ENCODE peak calls at places on chromosomes 1 and 21, in seven cellular contexts. One of them, this sample, is unnamed.
A peak's percentile ranks its signal among the peaks of the same experiment; 100 is the strongest.

GRCh38 chr1:27438621-27439061 is 46.2 kb downstream of the GPR3 start:
- DNase-seq in NCI-H1694 treated with DMSO at 0.1 percent for 48 hours: no peak
- DNase-seq in COR-L47: no peak
- DNase-seq in LoVo: no peak
- DNase-seq in Kasumi-1: peak; percentile 42
- DNase-seq in heart right ventricle: no peak
- DNase-seq in NCI-H1092: no peak
- DNase-seq in this sample: no peak

GRCh38 chr1:246343251-246343650 is 163.8 kb downstream of the SMYD3 start:
- DNase-seq in NCI-H1092: no peak
- DNase-seq in COR-L47: no peak
- DNase-seq in heart right ventricle: no peak
- DNase-seq in Kasumi-1: no peak
- DNase-seq in NCI-H1694 treated with DMSO at 0.1 percent for 48 hours: no peak
- DNase-seq in LoVo: no peak
- DNase-seq in this sample: no peak

GRCh38 chr1:114587203-114587991 is 6.0 kb upstream of the BCAS2 start:
- DNase-seq in heart right ventricle: no peak
- DNase-seq in NCI-H1694 treated with DMSO at 0.1 percent for 48 hours: no peak
- DNase-seq in COR-L47: no peak
- DNase-seq in Kasumi-1: no peak
- DNase-seq in LoVo: no peak
- DNase-seq in NCI-H1092: no peak
- DNase-seq in this sample: no peak

GRCh38 chr21:29477941-29478340 is 179.2 kb downstream of the BACH1 start:
- DNase-seq in LoVo: no peak
- DNase-seq in COR-L47: no peak
- DNase-seq in NCI-H1694 treated with DMSO at 0.1 percent for 48 hours: no peak
- DNase-seq in Kasumi-1: no peak
- DNase-seq in NCI-H1092: no peak
- DNase-seq in heart right ventricle: no peak
- DNase-seq in this sample: no peak

GRCh38 chr1:180863158-180863775 is 49.4 kb upstream of the KIAA1614 start:
- DNase-seq in LoVo: peak; percentile 52
- DNase-seq in heart right ventricle: peak; percentile 24
- DNase-seq in COR-L47: peak; percentile 35
- DNase-seq in NCI-H1092: peak; percentile 47
- DNase-seq in Kasumi-1: peak; percentile 45
- DNase-seq in NCI-H1694 treated with DMSO at 0.1 percent for 48 hours: peak; percentile 56
- DNase-seq in this sample: peak; percentile 46

GRCh38 chr1:13965770-13966398 is 265.9 kb downstream of the PRDM2 start:
- DNase-seq in heart right ventricle: peak; percentile 41
- DNase-seq in LoVo: peak; percentile 22
- DNase-seq in NCI-H1092: peak; percentile 73
- DNase-seq in Kasumi-1: peak; percentile 22
- DNase-seq in COR-L47: peak; percentile 48
- DNase-seq in NCI-H1694 treated with DMSO at 0.1 percent for 48 hours: peak; percentile 32
- DNase-seq in this sample: peak; percentile 50

GRCh38 chr1:51439053-51439452 is 80.0 kb downstream of the EPS15 start:
- DNase-seq in heart right ventricle: no peak
- DNase-seq in NCI-H1092: no peak
- DNase-seq in LoVo: no peak
- DNase-seq in COR-L47: no peak
- DNase-seq in Kasumi-1: no peak
- DNase-seq in NCI-H1694 treated with DMSO at 0.1 percent for 48 hours: no peak
- DNase-seq in this sample: no peak

GRCh38 chr21:37564924-37565529 is 198.5 kb downstream of the DYRK1A start:
- DNase-seq in NCI-H1092: peak; percentile 22
- DNase-seq in COR-L47: peak; percentile 27
- DNase-seq in LoVo: peak; percentile 9
- DNase-seq in NCI-H1694 treated with DMSO at 0.1 percent for 48 hours: no peak
- DNase-seq in Kasumi-1: peak; percentile 3
- DNase-seq in heart right ventricle: no peak
- DNase-seq in this sample: no peak

GRCh38 chr1:11281518-11282331 is 8.7 kb downstream of the UBIAD1 start:
- DNase-seq in NCI-H1694 treated with DMSO at 0.1 percent for 48 hours: no peak
- DNase-seq in Kasumi-1: no peak
- DNase-seq in NCI-H1092: no peak
- DNase-seq in heart right ventricle: no peak
- DNase-seq in LoVo: no peak
- DNase-seq in COR-L47: no peak
- DNase-seq in this sample: no peak

GRCh38 chr1:7993593-7994479 is 32.3 kb downstream of the ERRFI1 start:
- DNase-seq in heart right ventricle: no peak
- DNase-seq in NCI-H1092: no peak
- DNase-seq in Kasumi-1: no peak
- DNase-seq in COR-L47: no peak
- DNase-seq in NCI-H1694 treated with DMSO at 0.1 percent for 48 hours: no peak
- DNase-seq in LoVo: no peak
- DNase-seq in this sample: no peak

GRCh38 chr1:70442486-70442885 is 31.4 kb downstream of the CTH start:
- DNase-seq in NCI-H1694 treated with DMSO at 0.1 percent for 48 hours: no peak
- DNase-seq in LoVo: no peak
- DNase-seq in NCI-H1092: no peak
- DNase-seq in heart right ventricle: no peak
- DNase-seq in COR-L47: no peak
- DNase-seq in Kasumi-1: no peak
- DNase-seq in this sample: no peak

GRCh38 chr1:87684786-87685185 is 356.1 kb downstream of the LMO4 start:
- DNase-seq in Kasumi-1: no peak
- DNase-seq in heart right ventricle: peak; percentile 17
- DNase-seq in NCI-H1092: no peak
- DNase-seq in NCI-H1694 treated with DMSO at 0.1 percent for 48 hours: no peak
- DNase-seq in LoVo: peak; percentile 12
- DNase-seq in COR-L47: peak; percentile 57
- DNase-seq in this sample: no peak

GRCh38 chr1:77438239-77438913 is 156.6 kb downstream of the AK5 start:
- DNase-seq in NCI-H1092: no peak
- DNase-seq in heart right ventricle: no peak
- DNase-seq in Kasumi-1: no peak
- DNase-seq in COR-L47: no peak
- DNase-seq in NCI-H1694 treated with DMSO at 0.1 percent for 48 hours: no peak
- DNase-seq in LoVo: no peak
- DNase-seq in this sample: no peak

GRCh38 chr21:39087976-39088370 is 95.3 kb downstream of the PSMG1 start:
- DNase-seq in LoVo: no peak
- DNase-seq in Kasumi-1: no peak
- DNase-seq in heart right ventricle: no peak
- DNase-seq in NCI-H1694 treated with DMSO at 0.1 percent for 48 hours: no peak
- DNase-seq in COR-L47: no peak
- DNase-seq in NCI-H1092: no peak
- DNase-seq in this sample: no peak

GRCh38 chr1:18907021-18907913 is 4.9 kb upstream of the ALDH4A1 start:
- DNase-seq in NCI-H1694 treated with DMSO at 0.1 percent for 48 hours: peak; percentile 50
- DNase-seq in LoVo: peak; percentile 62
- DNase-seq in COR-L47: peak; percentile 24
- DNase-seq in NCI-H1092: peak; percentile 76
- DNase-seq in Kasumi-1: peak; percentile 83
- DNase-seq in heart right ventricle: peak; percentile 68
- DNase-seq in this sample: peak; percentile 56

GRCh38 chr1:158024737-158025136 is 31.3 kb downstream of the KIRREL1 start:
- DNase-seq in Kasumi-1: no peak
- DNase-seq in LoVo: no peak
- DNase-seq in heart right ventricle: no peak
- DNase-seq in COR-L47: no peak
- DNase-seq in NCI-H1694 treated with DMSO at 0.1 percent for 48 hours: no peak
- DNase-seq in NCI-H1092: no peak
- DNase-seq in this sample: no peak

GRCh38 chr1:46134660-46135331 is 2.4 kb upstream of the PIK3R3 start:
- DNase-seq in NCI-H1694 treated with DMSO at 0.1 percent for 48 hours: peak; percentile 68
- DNase-seq in COR-L47: peak; percentile 48
- DNase-seq in heart right ventricle: peak; percentile 52
- DNase-seq in NCI-H1092: peak; percentile 26
- DNase-seq in Kasumi-1: no peak
- DNase-seq in LoVo: peak; percentile 54
- DNase-seq in this sample: peak; percentile 5

This sample was measured in Caki2.